ENCODE peak calls at places on chromosome 13, in seven cellular contexts. E is gastrocnemius medialis, O is IMR-90, C is HCT116, X is suprapubic skin, U is A549, N is adrenal gland. M is an unnamed sample.

GRCh38 chr13:112249644-112250610 is 126.2 kb upstream of the SPACA7 start:
- DNase-seq in E (no peak), U (no peak), O (no peak), N (no peak), X (no peak), C (no peak), M (no peak)

GRCh38 chr13:43154083-43154739 is 130.8 kb downstream of the DNAJC15 start:
- DNase-seq in E (no peak), X (no peak), O (no peak), C (no peak), U (no peak), N (no peak), M (no peak)

GRCh38 chr13:41610426-41610825 is 153.1 kb downstream of the RGCC start:
- DNase-seq in U (no peak), C (no peak), E (no peak), N (no peak), X (no peak), O (peak), M (no peak)

GRCh38 chr13:80599765-80600164 is 258.8 kb upstream of the SPRY2 start:
- DNase-seq in U (no peak), X (no peak), E (no peak), N (peak), O (no peak), C (no peak), M (no peak)

GRCh38 chr13:48773531-48774275 is 120.0 kb downstream of the CYSLTR2 start:
- DNase-seq in N (no peak), O (peak), X (no peak), U (no peak), C (no peak), E (no peak), M (no peak)

GRCh38 chr13:32206097-32206740 is 108.9 kb downstream of the ZAR1L start:
- DNase-seq in C (no peak), X (no peak), E (no peak), U (no peak), N (no peak), O (peak), M (no peak)

GRCh38 chr13:57634829-57635165 is 3.3 kb downstream of the PCDH17 start:
- DNase-seq in U (no peak), C (no peak), O (no peak), X (no peak), E (no peak), N (no peak), M (no peak)

GRCh38 chr13:114115796-114116195 is 16.6 kb downstream of the RASA3 start:
- DNase-seq in X (peak), C (no peak), N (no peak), U (no peak), O (no peak), E (no peak), M (no peak)

GRCh38 chr13:101795460-101795859 is 343.0 kb downstream of the ITGBL1 start:
- DNase-seq in O (no peak), C (no peak), X (no peak), E (no peak), U (no peak), N (no peak), M (no peak)

GRCh38 chr13:40084934-40085333 is 429.5 kb downstream of the COG6 start:
- DNase-seq in O (no peak), N (no peak), C (no peak), X (no peak), E (no peak), U (no peak), M (no peak)

GRCh38 chr13:36447501-36447900 is 15.2 kb downstream of the CCNA1 start:
- DNase-seq in O (no peak), N (no peak), X (no peak), C (no peak), E (no peak), U (no peak), M (no peak)

GRCh38 chr13:90068658-90069057 is 1278.8 kb upstream of the MIR17HG start:
- DNase-seq in O (no peak), X (no peak), C (no peak), E (no peak), N (no peak), U (no peak), M (no peak)

GRCh38 chr13:86563308-86563707 is 764.1 kb upstream of the SLITRK6 start:
- DNase-seq in O (peak), N (no peak), X (no peak), C (no peak), U (no peak), E (no peak), M (no peak)

GRCh38 chr13:39159393-39159792 is 121.1 kb downstream of the NHLRC3 start:
- DNase-seq in E (no peak), U (no peak), X (no peak), O (no peak), C (no peak), N (no peak), M (no peak)

GRCh38 chr13:80753951-80754350 is 413.0 kb upstream of the SPRY2 start:
- DNase-seq in N (no peak), O (no peak), U (no peak), X (no peak), E (no peak), C (no peak), M (no peak)

GRCh38 chr13:75798353-75799245 is 162.5 kb downstream of the LMO7 start:
- DNase-seq in C (peak), U (no peak), E (no peak), O (peak), X (no peak), N (no peak), M (no peak)

GRCh38 chr13:92303428-92303827 is 905.0 kb downstream of the GPC5 start:
- DNase-seq in N (no peak), C (no peak), X (no peak), E (no peak), O (peak), U (no peak), M (no peak)

GRCh38 chr13:40252241-40252640 is 414.2 kb downstream of the FOXO1 start:
- DNase-seq in E (no peak), O (no peak), N (no peak), U (no peak), C (no peak), X (no peak), M (no peak)

GRCh38 chr13:47862841-47863240 is 138.2 kb downstream of the SUCLA2 start:
- DNase-seq in C (no peak), U (no peak), N (no peak), E (no peak), X (no peak), O (no peak), M (no peak)

GRCh38 chr13:24511019-24511823 is 1.4 kb downstream of the PARP4 start:
- DNase-seq in C (peak), E (no peak), N (peak), U (peak), O (peak), X (no peak), M (peak)

GRCh38 chr13:21717817-21718216 is 46.9 kb downstream of the FGF9 start:
- DNase-seq in E (no peak), U (no peak), X (no peak), O (no peak), C (no peak), N (no peak), M (no peak)

GRCh38 chr13:26036383-26036782 is 15.4 kb downstream of the SHISA2 start:
- DNase-seq in O (no peak), E (no peak), U (no peak), X (no peak), C (no peak), N (no peak), M (no peak)

GRCh38 chr13:33610471-33611015 is 207.4 kb upstream of the RFC3 start:
- DNase-seq in U (no peak), O (no peak), X (no peak), E (peak), C (no peak), N (peak), M (no peak)

GRCh38 chr13:36817996-36818395 is 1.0 kb upstream of the RFXAP start:
- DNase-seq in X (no peak), O (no peak), C (no peak), U (no peak), E (no peak), N (no peak), M (no peak)

GRCh38 chr13:101127741-101128353 is 288.5 kb downstream of the NALCN start:
- DNase-seq in O (peak), X (no peak), N (peak), C (peak), U (peak), E (no peak), M (peak)

GRCh38 chr13:21014139-21014665 is 47.2 kb downstream of the LATS2 start:
- DNase-seq in X (no peak), N (peak), E (no peak), O (no peak), U (no peak), C (no peak), M (no peak)

GRCh38 chr13:107765724-107766436 is 449.5 kb downstream of the LIG4 start:
- DNase-seq in U (no peak), O (peak), E (no peak), N (no peak), C (no peak), X (no peak), M (no peak)

GRCh38 chr13:66844933-66845332 is 385.2 kb downstream of the PCDH9 start:
- DNase-seq in U (no peak), C (no peak), N (no peak), E (no peak), O (no peak), X (no peak), M (no peak)

GRCh38 chr13:93173656-93174055 is 53.0 kb upstream of the GPC6 start:
- DNase-seq in N (no peak), C (no peak), E (no peak), U (no peak), X (no peak), O (peak), M (no peak)

GRCh38 chr13:21413013-21413412 is 46.1 kb downstream of the ZDHHC20 start:
- DNase-seq in X (no peak), U (no peak), O (peak), C (no peak), N (no peak), E (no peak), M (no peak)

GRCh38 chr13:66224644-66225043 is 1005.5 kb downstream of the PCDH9 start:
- DNase-seq in X (no peak), N (no peak), U (no peak), E (no peak), O (no peak), C (no peak), M (no peak)

GRCh38 chr13:90757127-90757680 is 590.3 kb upstream of the MIR17HG start:
- DNase-seq in N (no peak), X (no peak), O (no peak), E (no peak), C (no peak), U (no peak), M (no peak)

GRCh38 chr13:75836441-75836840 is 200.3 kb downstream of the LMO7 start:
- DNase-seq in E (no peak), U (no peak), C (no peak), N (no peak), X (no peak), O (no peak), M (no peak)

GRCh38 chr13:75489502-75490263 is 7.7 kb upstream of the TBC1D4 start:
- DNase-seq in E (no peak), C (no peak), N (peak), U (no peak), O (peak), X (no peak), M (peak)

GRCh38 chr13:112103260-112103843 is 36.4 kb downstream of the SOX1 start:
- DNase-seq in N (no peak), C (no peak), X (no peak), E (no peak), U (no peak), O (no peak), M (no peak)

GRCh38 chr13:113763254-113763653 is 4.2 kb downstream of the TMEM255B start:
- DNase-seq in N (no peak), E (no peak), U (no peak), C (no peak), X (peak), O (no peak), M (no peak)

GRCh38 chr13:61414136-61414535 is 1.5 kb downstream of the PCDH20 start:
- DNase-seq in X (no peak), C (no peak), U (no peak), O (no peak), N (no peak), E (no peak), M (no peak)

GRCh38 chr13:51804295-51805172 is 571 bp upstream of the DHRS12 start:
- DNase-seq in N (no peak), U (no peak), O (no peak), E (no peak), C (no peak), X (no peak), M (no peak)
- TF ChIP-seq POLR2A in N (no peak), U (no peak), O (no peak), E (no peak), C (no peak), X (peak), M (peak)

GRCh38 chr13:99886706-99887105 is 84.9 kb downstream of the ZIC5 start:
- DNase-seq in C (no peak), N (no peak), E (no peak), U (no peak), X (no peak), O (no peak), M (no peak)
- TF ChIP-seq POLR2A in C (no peak), N (no peak), E (no peak), U (no peak), X (no peak), O (no peak), M (no peak)

GRCh38 chr13:27404680-27405079 is 19.7 kb upstream of the GTF3A start:
- DNase-seq in U (no peak), X (no peak), C (no peak), N (no peak), O (no peak), E (no peak), M (no peak)
- TF ChIP-seq POLR2A in U (no peak), X (no peak), C (no peak), N (no peak), O (no peak), E (no peak), M (no peak)

DNA sequence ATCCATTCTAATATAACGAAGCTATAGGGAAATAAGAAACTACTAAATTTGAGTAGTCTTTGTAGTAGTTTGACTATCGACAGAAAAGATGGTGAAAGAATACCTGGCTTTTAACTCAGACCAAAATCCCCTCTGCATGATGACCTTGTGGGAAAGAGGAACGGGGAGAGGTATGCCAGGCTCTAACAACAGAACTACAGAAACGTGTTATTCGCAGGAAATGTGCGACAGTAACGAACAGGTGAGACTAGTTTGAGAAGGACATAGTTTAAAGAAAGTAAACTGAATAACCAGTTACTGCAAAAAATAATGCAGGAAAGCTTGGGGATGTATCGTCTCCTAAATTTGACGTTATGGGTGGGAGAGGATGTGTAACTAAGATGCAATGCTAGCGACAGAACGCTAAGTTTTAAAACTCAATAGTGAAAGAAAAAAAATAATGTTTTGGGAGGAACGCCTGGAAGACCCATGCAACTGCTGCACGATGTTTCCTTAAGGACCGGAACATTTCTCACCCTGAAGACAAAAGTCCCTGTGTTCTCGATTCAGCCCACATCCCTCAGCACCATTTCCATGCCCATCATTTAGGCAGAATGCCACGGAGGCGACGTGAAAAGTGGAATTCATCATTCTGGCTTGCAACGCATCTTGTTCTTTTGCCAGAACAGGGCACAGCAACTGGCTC is 1.6 kb upstream of the RAP2A start:
- DNase-seq in E (no peak), O (no peak), U (no peak), X (no peak), C (no peak), N (no peak), M (no peak)
- TF ChIP-seq POLR2A in E (no peak), O (no peak), U (peak), X (no peak), C (no peak), N (peak), M (no peak)

GRCh38 chr13:110409581-110409992 is 102.5 kb downstream of the COL4A2 start:
- DNase-seq in X (no peak), E (no peak), C (no peak), N (peak), U (no peak), O (peak), M (no peak)

GRCh38 chr13:110410906-110411305 is 103.8 kb downstream of the COL4A2 start:
- DNase-seq in O (no peak), X (no peak), N (no peak), C (no peak), U (no peak), E (no peak), M (no peak)

GRCh38 chr13:110408286-110408685 is 101.2 kb downstream of the COL4A2 start:
- DNase-seq in N (no peak), X (no peak), U (no peak), C (no peak), O (no peak), E (no peak), M (no peak)

GRCh38 chr13:110411316-110412105 is 104.4 kb downstream of the COL4A2 start:
- DNase-seq in E (no peak), O (no peak), U (no peak), N (no peak), X (no peak), C (no peak), M (no peak)

DNA sequence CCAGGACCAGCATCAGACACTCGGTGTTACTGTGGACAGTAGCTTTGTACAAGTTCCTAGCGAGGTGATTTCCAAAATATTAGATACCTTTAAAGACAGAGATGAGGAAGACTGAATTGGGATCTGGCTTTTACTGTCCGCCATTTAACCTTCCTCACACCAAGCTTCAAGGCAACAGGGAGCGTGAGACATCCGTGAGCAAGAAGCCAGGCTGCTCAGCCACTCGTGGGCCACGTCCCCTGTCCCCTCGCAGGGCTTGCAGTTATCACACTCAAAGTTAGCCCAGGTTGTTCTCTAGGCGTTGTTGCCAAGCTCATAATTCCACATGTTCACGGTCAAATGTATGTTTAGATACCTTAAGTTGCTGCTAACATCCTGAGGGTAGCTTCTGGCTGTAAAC is 102.9 kb downstream of the COL4A2 start:
- DNase-seq in C (no peak), O (no peak), U (no peak), X (no peak), N (no peak), E (no peak), M (no peak)
- TF ChIP-seq POLR2A in C (no peak), O (no peak), U (no peak), X (no peak), N (no peak), E (no peak), M (no peak)

GRCh38 chr13:51453308-51453958 is 597 bp upstream of the INTS6 start:
- DNase-seq in E (peak), N (peak), O (no peak), C (no peak), U (peak), X (peak), M (peak)
- TF ChIP-seq POLR2A in E (peak), N (peak), O (no peak), C (no peak), U (peak), X (peak), M (peak)

GRCh38 chr13:110713642-110713952 is at the start of gene ING1:
- DNase-seq in C (no peak), E (no peak), O (no peak), N (no peak), X (no peak), U (no peak), M (no peak)

GRCh38 chr13:110711778-110712070 is 1.8 kb upstream of the ING1 start:
- DNase-seq in U (no peak), E (no peak), O (no peak), X (no peak), C (no peak), N (no peak), M (peak)

GRCh38 chr13:110712849-110713641 is 455 bp upstream of the ING1 start:
- DNase-seq in X (peak), U (peak), N (peak), C (peak), O (peak), E (peak), M (peak)

GRCh38 chr13:110713981-110714797 is 689 bp downstream of the ING1 start:
- DNase-seq in N (peak), U (no peak), C (no peak), E (peak), O (peak), X (no peak), M (peak)

GRCh38 chr13:110712081-110712848 is 1.2 kb upstream of the ING1 start:
- DNase-seq in O (peak), C (peak), E (peak), U (peak), N (peak), X (peak), M (peak)
- TF ChIP-seq POLR2A in O (peak), C (peak), E (peak), U (peak), N (peak), X (peak), M (peak)

GRCh38 chr13:84973661-84974060 is 825.6 kb downstream of the SLITRK6 start:
- DNase-seq in N (no peak), O (no peak), C (no peak), X (no peak), E (no peak), U (no peak), M (no peak)
- TF ChIP-seq POLR2A in N (no peak), O (no peak), C (no peak), X (no peak), E (no peak), U (no peak), M (no peak)

DNA sequence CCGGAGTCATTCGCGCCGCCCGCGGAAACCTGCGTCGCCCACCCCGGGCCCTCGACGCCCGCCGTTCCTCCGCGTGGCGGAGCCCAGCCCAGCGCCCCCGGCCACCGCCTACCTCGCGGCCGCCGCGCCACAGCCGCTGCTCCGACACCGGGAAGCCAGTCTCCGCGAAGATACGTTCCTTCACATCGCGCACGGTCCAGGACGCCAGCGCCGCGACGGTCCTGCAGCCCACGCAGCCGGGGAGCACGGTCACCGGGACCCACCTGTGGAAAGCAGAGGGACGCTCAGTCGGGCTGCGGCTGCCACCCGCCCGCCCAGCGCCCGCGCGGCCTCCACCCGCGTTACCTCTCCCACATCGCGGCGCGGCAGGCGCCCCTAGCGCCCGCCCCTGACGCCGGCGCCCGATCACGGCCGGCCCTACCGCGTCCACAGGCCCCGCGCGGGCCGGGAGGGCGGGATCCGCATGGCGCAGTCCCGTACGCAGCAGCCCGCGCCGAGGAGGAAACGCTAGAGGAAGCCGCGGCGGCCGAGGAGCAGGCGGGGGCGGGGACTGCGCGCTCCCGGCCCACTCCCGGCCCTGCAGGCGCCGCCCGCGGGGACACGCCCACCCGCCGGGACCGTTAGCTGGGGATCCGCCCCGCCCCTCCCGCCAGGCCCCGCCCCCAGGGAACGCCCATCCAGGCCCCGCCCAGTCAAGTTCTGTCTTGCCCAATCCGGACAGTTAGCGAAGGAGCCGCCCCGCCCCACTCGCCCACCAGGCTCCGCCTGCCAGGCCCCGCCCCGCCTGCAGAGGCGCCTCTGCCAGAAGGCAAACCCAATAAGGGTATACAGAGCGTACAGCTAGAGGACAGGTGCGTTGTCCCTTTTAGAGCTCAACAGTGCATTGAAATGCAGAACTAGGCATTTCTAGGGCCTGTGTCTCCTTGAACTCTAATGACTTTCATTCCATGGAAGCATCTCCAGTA is 58.2 kb downstream of the SACS start:
- DNase-seq in C (peak), O (peak), U (peak), E (peak), X (peak), N (peak), M (peak)
- TF ChIP-seq POLR2A in C (peak), O (peak), U (peak), E (peak), X (peak), N (peak), M (peak)